ENCODE peak calls at places on chromosomes 2 and 18, in seven cellular contexts. One of them, this sample, is unnamed.

GRCh38 chr2:115161531-115162453 is 719.4 kb downstream of the DPP10 start:
- DNase-seq in neural crest cell: peak
- DNase-seq in transverse colon: peak
- DNase-seq in endothelial cell: peak
- DNase-seq in D721Med: no peak
- DNase-seq in RWPE1: no peak
- DNase-seq in bronchial epithelial cell: no peak
- DNase-seq in this sample: peak

GRCh38 chr2:74250189-74250631 is 51.8 kb downstream of the MTHFD2 start:
- DNase-seq in neural crest cell: peak
- DNase-seq in transverse colon: peak
- DNase-seq in endothelial cell: peak
- DNase-seq in D721Med: peak
- DNase-seq in RWPE1: peak
- DNase-seq in bronchial epithelial cell: peak
- DNase-seq in this sample: peak

GRCh38 chr2:161400076-161400475 is 16.0 kb upstream of the TBR1 start:
- DNase-seq in neural crest cell: no peak
- DNase-seq in transverse colon: no peak
- DNase-seq in endothelial cell: no peak
- DNase-seq in D721Med: no peak
- DNase-seq in RWPE1: no peak
- DNase-seq in bronchial epithelial cell: peak
- DNase-seq in this sample: no peak

GRCh38 chr2:118371500-118371899 is 283.2 kb downstream of the INSIG2 start:
- DNase-seq in neural crest cell: peak
- DNase-seq in transverse colon: no peak
- DNase-seq in endothelial cell: peak
- DNase-seq in D721Med: no peak
- DNase-seq in RWPE1: peak
- DNase-seq in bronchial epithelial cell: peak
- DNase-seq in this sample: peak

GRCh38 chr18:6773777-6774176 is 44.3 kb downstream of the ARHGAP28 start:
- DNase-seq in neural crest cell: no peak
- DNase-seq in transverse colon: no peak
- DNase-seq in endothelial cell: no peak
- DNase-seq in D721Med: no peak
- DNase-seq in RWPE1: no peak
- DNase-seq in bronchial epithelial cell: no peak
- DNase-seq in this sample: no peak

GRCh38 chr2:127050803-127051115 is 56.2 kb downstream of the BIN1 start:
- DNase-seq in neural crest cell: no peak
- DNase-seq in transverse colon: peak
- DNase-seq in endothelial cell: no peak
- DNase-seq in D721Med: no peak
- DNase-seq in RWPE1: no peak
- DNase-seq in bronchial epithelial cell: no peak
- DNase-seq in this sample: no peak

GRCh38 chr2:119174216-119174992 is 15.9 kb upstream of the C1QL2 start:
- DNase-seq in neural crest cell: peak
- DNase-seq in transverse colon: peak
- DNase-seq in endothelial cell: peak
- DNase-seq in D721Med: no peak
- DNase-seq in RWPE1: peak
- DNase-seq in bronchial epithelial cell: peak
- DNase-seq in this sample: peak

GRCh38 chr2:43180901-43181300 is 45.5 kb downstream of the ZFP36L2 start:
- DNase-seq in neural crest cell: no peak
- DNase-seq in transverse colon: no peak
- DNase-seq in endothelial cell: no peak
- DNase-seq in D721Med: no peak
- DNase-seq in RWPE1: peak
- DNase-seq in bronchial epithelial cell: peak
- DNase-seq in this sample: no peak

GRCh38 chr2:196041786-196042185 is 26.9 kb downstream of the DNAH7 start:
- DNase-seq in neural crest cell: no peak
- DNase-seq in transverse colon: no peak
- DNase-seq in endothelial cell: no peak
- DNase-seq in D721Med: no peak
- DNase-seq in RWPE1: no peak
- DNase-seq in bronchial epithelial cell: no peak
- DNase-seq in this sample: no peak

GRCh38 chr18:24386680-24387079 is 10.9 kb downstream of the OSBPL1A start:
- DNase-seq in neural crest cell: no peak
- DNase-seq in transverse colon: no peak
- DNase-seq in endothelial cell: no peak
- DNase-seq in D721Med: no peak
- DNase-seq in RWPE1: no peak
- DNase-seq in bronchial epithelial cell: no peak
- DNase-seq in this sample: no peak

GRCh38 chr2:113291191-113291590 is 12.5 kb upstream of the PAX8 start:
- DNase-seq in neural crest cell: no peak
- DNase-seq in transverse colon: no peak
- DNase-seq in endothelial cell: no peak
- DNase-seq in D721Med: no peak
- DNase-seq in RWPE1: no peak
- DNase-seq in bronchial epithelial cell: no peak
- DNase-seq in this sample: no peak

GRCh38 chr2:188181884-188182283 is 109.8 kb upstream of the GULP1 start:
- DNase-seq in neural crest cell: no peak
- DNase-seq in transverse colon: no peak
- DNase-seq in endothelial cell: no peak
- DNase-seq in D721Med: no peak
- DNase-seq in RWPE1: no peak
- DNase-seq in bronchial epithelial cell: no peak
- DNase-seq in this sample: no peak

GRCh38 chr2:188181439-188181838 is 110.2 kb upstream of the GULP1 start:
- DNase-seq in neural crest cell: no peak
- DNase-seq in transverse colon: no peak
- DNase-seq in endothelial cell: peak
- DNase-seq in D721Med: no peak
- DNase-seq in RWPE1: no peak
- DNase-seq in bronchial epithelial cell: no peak
- DNase-seq in this sample: no peak

GRCh38 chr2:188181035-188181434 is 110.6 kb upstream of the GULP1 start:
- DNase-seq in neural crest cell: no peak
- DNase-seq in transverse colon: no peak
- DNase-seq in endothelial cell: no peak
- DNase-seq in D721Med: no peak
- DNase-seq in RWPE1: no peak
- DNase-seq in bronchial epithelial cell: no peak
- DNase-seq in this sample: no peak

GRCh38 chr2:188176626-188177025 is 115.0 kb upstream of the GULP1 start:
- DNase-seq in neural crest cell: no peak
- DNase-seq in transverse colon: no peak
- DNase-seq in endothelial cell: no peak
- DNase-seq in D721Med: no peak
- DNase-seq in RWPE1: no peak
- DNase-seq in bronchial epithelial cell: no peak
- DNase-seq in this sample: no peak
- TF ChIP-seq CTCF in neural crest cell: no peak
- TF ChIP-seq CTCF in transverse colon: no peak
- TF ChIP-seq CTCF in endothelial cell: no peak
- TF ChIP-seq CTCF in D721Med: no peak
- TF ChIP-seq CTCF in RWPE1: no peak
- TF ChIP-seq CTCF in bronchial epithelial cell: no peak
- TF ChIP-seq CTCF in this sample: no peak

DNA sequence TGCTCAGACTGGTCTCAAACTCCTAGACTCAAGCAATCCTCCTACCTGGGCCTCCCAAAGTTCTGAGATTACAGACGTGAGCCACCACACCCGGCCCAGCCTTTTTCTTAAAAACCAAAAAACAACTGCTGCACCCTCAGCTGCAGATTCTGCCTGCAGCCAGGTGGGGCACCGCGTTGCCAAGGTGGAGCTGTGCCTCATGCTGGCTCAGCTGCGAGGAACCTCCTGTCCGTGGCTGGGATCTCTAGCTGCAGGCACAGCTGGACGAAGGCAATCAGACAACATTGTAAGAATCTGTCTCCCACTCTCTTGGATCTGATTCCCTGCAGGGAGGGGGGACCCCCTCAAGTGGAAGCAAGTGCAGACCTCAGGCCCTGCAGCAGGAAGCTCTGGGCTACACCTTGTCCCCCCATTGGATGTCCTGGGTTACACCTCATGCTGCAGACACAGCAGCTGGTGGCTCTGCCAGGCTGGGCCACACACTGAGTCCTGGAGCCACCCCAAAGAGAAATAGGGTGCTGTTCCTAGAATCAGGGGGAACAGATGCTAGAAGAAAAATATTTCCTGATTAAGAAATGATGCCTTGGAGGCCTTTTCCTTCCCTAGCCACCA is 24.1 kb downstream of the CIDEA start:
- DNase-seq in neural crest cell: no peak
- DNase-seq in transverse colon: no peak
- DNase-seq in endothelial cell: no peak
- DNase-seq in D721Med: no peak
- DNase-seq in RWPE1: no peak
- DNase-seq in bronchial epithelial cell: peak
- DNase-seq in this sample: no peak
- TF ChIP-seq CTCF in neural crest cell: no peak
- TF ChIP-seq CTCF in transverse colon: no peak
- TF ChIP-seq CTCF in endothelial cell: no peak
- TF ChIP-seq CTCF in D721Med: no peak
- TF ChIP-seq CTCF in RWPE1: peak
- TF ChIP-seq CTCF in bronchial epithelial cell: peak
- TF ChIP-seq CTCF in this sample: no peak

GRCh38 chr2:71995067-71995665 is 152.5 kb downstream of the CYP26B1 start:
- DNase-seq in neural crest cell: no peak
- DNase-seq in transverse colon: no peak
- DNase-seq in endothelial cell: no peak
- DNase-seq in D721Med: no peak
- DNase-seq in RWPE1: peak
- DNase-seq in bronchial epithelial cell: peak
- DNase-seq in this sample: no peak
- TF ChIP-seq CTCF in neural crest cell: peak
- TF ChIP-seq CTCF in transverse colon: peak
- TF ChIP-seq CTCF in endothelial cell: no peak
- TF ChIP-seq CTCF in D721Med: no peak
- TF ChIP-seq CTCF in RWPE1: peak
- TF ChIP-seq CTCF in bronchial epithelial cell: peak
- TF ChIP-seq CTCF in this sample: no peak

GRCh38 chr2:237132799-237133198 is 47.1 kb downstream of the COPS8 start:
- DNase-seq in neural crest cell: no peak
- DNase-seq in transverse colon: no peak
- DNase-seq in endothelial cell: no peak
- DNase-seq in D721Med: no peak
- DNase-seq in RWPE1: no peak
- DNase-seq in bronchial epithelial cell: no peak
- DNase-seq in this sample: no peak
- TF ChIP-seq CTCF in neural crest cell: peak
- TF ChIP-seq CTCF in transverse colon: no peak
- TF ChIP-seq CTCF in endothelial cell: peak
- TF ChIP-seq CTCF in D721Med: peak
- TF ChIP-seq CTCF in RWPE1: peak
- TF ChIP-seq CTCF in bronchial epithelial cell: peak
- TF ChIP-seq CTCF in this sample: peak

GRCh38 chr2:130391058-130391871 is 35.4 kb downstream of the PTPN18 start:
- DNase-seq in neural crest cell: peak
- DNase-seq in transverse colon: peak
- DNase-seq in endothelial cell: peak
- DNase-seq in D721Med: peak
- DNase-seq in RWPE1: peak
- DNase-seq in bronchial epithelial cell: peak
- DNase-seq in this sample: peak

GRCh38 chr2:130389783-130390182 is 33.9 kb downstream of the PTPN18 start:
- DNase-seq in neural crest cell: no peak
- DNase-seq in transverse colon: no peak
- DNase-seq in endothelial cell: no peak
- DNase-seq in D721Med: no peak
- DNase-seq in RWPE1: no peak
- DNase-seq in bronchial epithelial cell: no peak
- DNase-seq in this sample: no peak

GRCh38 chr2:130393318-130393910 is 37.6 kb downstream of the PTPN18 start:
- DNase-seq in neural crest cell: no peak
- DNase-seq in transverse colon: no peak
- DNase-seq in endothelial cell: no peak
- DNase-seq in D721Med: no peak
- DNase-seq in RWPE1: no peak
- DNase-seq in bronchial epithelial cell: peak
- DNase-seq in this sample: no peak

GRCh38 chr2:130390460-130391057 is 34.7 kb downstream of the PTPN18 start:
- DNase-seq in neural crest cell: no peak
- DNase-seq in transverse colon: peak
- DNase-seq in endothelial cell: no peak
- DNase-seq in D721Med: no peak
- DNase-seq in RWPE1: no peak
- DNase-seq in bronchial epithelial cell: no peak
- DNase-seq in this sample: no peak

GRCh38 chr2:130391872-130392670 is 36.2 kb downstream of the PTPN18 start:
- DNase-seq in neural crest cell: no peak
- DNase-seq in transverse colon: no peak
- DNase-seq in endothelial cell: no peak
- DNase-seq in D721Med: no peak
- DNase-seq in RWPE1: no peak
- DNase-seq in bronchial epithelial cell: no peak
- DNase-seq in this sample: no peak
- TF ChIP-seq CTCF in neural crest cell: no peak
- TF ChIP-seq CTCF in transverse colon: no peak
- TF ChIP-seq CTCF in endothelial cell: no peak
- TF ChIP-seq CTCF in D721Med: no peak
- TF ChIP-seq CTCF in RWPE1: peak
- TF ChIP-seq CTCF in bronchial epithelial cell: no peak
- TF ChIP-seq CTCF in this sample: no peak

DNA sequence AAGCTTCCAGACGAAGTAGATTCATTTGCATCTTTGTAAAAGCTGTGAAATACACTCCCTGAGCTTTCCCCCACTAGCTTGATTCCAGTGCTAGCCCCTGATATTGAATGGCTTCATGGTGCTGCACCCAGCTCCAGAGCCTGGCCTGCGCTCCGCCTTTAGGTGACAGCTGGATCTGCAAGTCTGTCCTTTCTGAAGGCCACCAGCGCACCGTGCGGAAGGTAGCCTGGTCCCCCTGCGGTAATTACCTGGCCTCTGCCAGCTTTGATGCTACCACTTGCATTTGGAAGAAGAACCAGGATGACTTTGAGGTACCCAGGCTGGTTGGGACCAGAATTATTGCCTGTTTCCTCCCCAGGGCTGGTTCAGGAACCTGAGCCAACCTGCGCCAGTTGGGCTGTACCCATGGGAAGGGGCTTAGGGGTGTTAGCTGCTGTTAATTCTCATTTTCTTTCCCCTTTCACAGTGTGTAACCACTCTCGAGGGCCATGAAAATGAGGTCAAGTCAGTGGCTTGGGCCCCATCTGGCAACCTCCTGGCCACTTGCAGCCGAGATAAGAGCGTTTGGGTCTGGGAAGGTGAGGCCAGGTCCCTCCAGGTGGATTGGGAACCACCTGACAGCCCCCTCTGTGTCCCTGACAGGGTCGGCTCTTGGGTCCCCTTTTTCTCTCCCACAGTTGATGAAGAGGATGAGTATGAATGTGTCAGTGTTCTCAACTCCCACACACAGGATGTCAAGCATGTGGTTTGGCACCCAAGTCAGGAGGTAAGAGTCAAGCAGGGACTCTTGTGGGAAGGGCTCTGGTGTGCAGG is 1.3 kb downstream of the CIAO1 start:
- DNase-seq in neural crest cell: peak
- DNase-seq in transverse colon: peak
- DNase-seq in endothelial cell: peak
- DNase-seq in D721Med: no peak
- DNase-seq in RWPE1: peak
- DNase-seq in bronchial epithelial cell: no peak
- DNase-seq in this sample: no peak
- TF ChIP-seq CTCF in neural crest cell: peak
- TF ChIP-seq CTCF in transverse colon: peak
- TF ChIP-seq CTCF in endothelial cell: peak
- TF ChIP-seq CTCF in D721Med: peak
- TF ChIP-seq CTCF in RWPE1: no peak
- TF ChIP-seq CTCF in bronchial epithelial cell: peak
- TF ChIP-seq CTCF in this sample: no peak

This sample was measured in mesothelial cell of epicardium.